ENCODE peak calls at places on chromosome 21, in seven cellular contexts. One of them, this sample, is unnamed.

GRCh38 chr21:36235058-36235582 is 78.5 kb downstream of the DOP1B start:
- DNase-seq in heart left ventricle: no peak
- DNase-seq in LoVo: peak; percentile 67
- DNase-seq in endothelial cell of umbilical vein: no peak
- DNase-seq in CD4-positive, alpha-beta memory T cell: no peak
- DNase-seq in NCI-H2029 treated with DMSO at 0.1 percent for 48 hours: no peak
- DNase-seq in activated T-helper 1 cell treated with Interleukin-2 at 50 U/mL for 16 hours: no peak
- DNase-seq in this sample: no peak

GRCh38 chr21:15560383-15561056 is 169.3 kb upstream of the USP25 start:
- DNase-seq in CD4-positive, alpha-beta memory T cell: no peak
- DNase-seq in LoVo: no peak
- DNase-seq in activated T-helper 1 cell treated with Interleukin-2 at 50 U/mL for 16 hours: no peak
- DNase-seq in endothelial cell of umbilical vein: no peak
- DNase-seq in NCI-H2029 treated with DMSO at 0.1 percent for 48 hours: no peak
- DNase-seq in heart left ventricle: no peak
- DNase-seq in this sample: no peak

GRCh38 chr21:42942244-42942643 is 16.8 kb upstream of the ERVH48-1 start:
- DNase-seq in NCI-H2029 treated with DMSO at 0.1 percent for 48 hours: no peak
- DNase-seq in activated T-helper 1 cell treated with Interleukin-2 at 50 U/mL for 16 hours: no peak
- DNase-seq in endothelial cell of umbilical vein: no peak
- DNase-seq in heart left ventricle: no peak
- DNase-seq in CD4-positive, alpha-beta memory T cell: no peak
- DNase-seq in LoVo: peak; percentile 21
- DNase-seq in this sample: no peak

GRCh38 chr21:44618504-44618903 is 6.6 kb downstream of the KRTAP10-8 start:
- DNase-seq in endothelial cell of umbilical vein: peak; percentile 7
- DNase-seq in heart left ventricle: peak; percentile 39
- DNase-seq in LoVo: peak; percentile 19
- DNase-seq in NCI-H2029 treated with DMSO at 0.1 percent for 48 hours: no peak
- DNase-seq in CD4-positive, alpha-beta memory T cell: no peak
- DNase-seq in activated T-helper 1 cell treated with Interleukin-2 at 50 U/mL for 16 hours: no peak
- DNase-seq in this sample: no peak

GRCh38 chr21:24583473-24583872 is 1023.8 kb downstream of the MRPL39 start:
- DNase-seq in heart left ventricle: no peak
- DNase-seq in CD4-positive, alpha-beta memory T cell: no peak
- DNase-seq in NCI-H2029 treated with DMSO at 0.1 percent for 48 hours: no peak
- DNase-seq in LoVo: no peak
- DNase-seq in activated T-helper 1 cell treated with Interleukin-2 at 50 U/mL for 16 hours: no peak
- DNase-seq in endothelial cell of umbilical vein: no peak
- DNase-seq in this sample: no peak

GRCh38 chr21:37503848-37504467 is 137.4 kb downstream of the DYRK1A start:
- DNase-seq in CD4-positive, alpha-beta memory T cell: no peak
- DNase-seq in NCI-H2029 treated with DMSO at 0.1 percent for 48 hours: no peak
- DNase-seq in activated T-helper 1 cell treated with Interleukin-2 at 50 U/mL for 16 hours: no peak
- DNase-seq in endothelial cell of umbilical vein: peak; percentile 72
- DNase-seq in heart left ventricle: no peak
- DNase-seq in LoVo: no peak
- DNase-seq in this sample: no peak

GRCh38 chr21:37868446-37868845 is 47.8 kb downstream of the KCNJ6 start:
- DNase-seq in LoVo: no peak
- DNase-seq in NCI-H2029 treated with DMSO at 0.1 percent for 48 hours: no peak
- DNase-seq in endothelial cell of umbilical vein: no peak
- DNase-seq in heart left ventricle: no peak
- DNase-seq in CD4-positive, alpha-beta memory T cell: no peak
- DNase-seq in activated T-helper 1 cell treated with Interleukin-2 at 50 U/mL for 16 hours: no peak
- DNase-seq in this sample: no peak

GRCh38 chr21:31902438-31902837 is 29.6 kb downstream of the HUNK start:
- DNase-seq in endothelial cell of umbilical vein: no peak
- DNase-seq in CD4-positive, alpha-beta memory T cell: no peak
- DNase-seq in activated T-helper 1 cell treated with Interleukin-2 at 50 U/mL for 16 hours: no peak
- DNase-seq in LoVo: no peak
- DNase-seq in heart left ventricle: no peak
- DNase-seq in NCI-H2029 treated with DMSO at 0.1 percent for 48 hours: no peak
- DNase-seq in this sample: no peak

GRCh38 chr21:44762221-44763049 is 39.2 kb downstream of the UBE2G2 start:
- DNase-seq in CD4-positive, alpha-beta memory T cell: no peak
- DNase-seq in heart left ventricle: no peak
- DNase-seq in NCI-H2029 treated with DMSO at 0.1 percent for 48 hours: no peak
- DNase-seq in endothelial cell of umbilical vein: no peak
- DNase-seq in LoVo: no peak
- DNase-seq in activated T-helper 1 cell treated with Interleukin-2 at 50 U/mL for 16 hours: no peak
- DNase-seq in this sample: no peak

GRCh38 chr21:26469789-26470188 is 103.3 kb downstream of the CYYR1 start:
- DNase-seq in CD4-positive, alpha-beta memory T cell: no peak
- DNase-seq in heart left ventricle: no peak
- DNase-seq in LoVo: no peak
- DNase-seq in activated T-helper 1 cell treated with Interleukin-2 at 50 U/mL for 16 hours: no peak
- DNase-seq in endothelial cell of umbilical vein: no peak
- DNase-seq in NCI-H2029 treated with DMSO at 0.1 percent for 48 hours: no peak
- DNase-seq in this sample: no peak

GRCh38 chr21:31354604-31355443 is 10.8 kb upstream of the TIAM1 start:
- DNase-seq in endothelial cell of umbilical vein: no peak
- DNase-seq in LoVo: peak; percentile 82
- DNase-seq in activated T-helper 1 cell treated with Interleukin-2 at 50 U/mL for 16 hours: peak; percentile 55
- DNase-seq in CD4-positive, alpha-beta memory T cell: peak; percentile 84
- DNase-seq in heart left ventricle: no peak
- DNase-seq in NCI-H2029 treated with DMSO at 0.1 percent for 48 hours: no peak
- DNase-seq in this sample: peak; percentile 70

GRCh38 chr21:29669416-29669815 is 270.4 kb downstream of the GRIK1 start:
- DNase-seq in activated T-helper 1 cell treated with Interleukin-2 at 50 U/mL for 16 hours: no peak
- DNase-seq in NCI-H2029 treated with DMSO at 0.1 percent for 48 hours: no peak
- DNase-seq in LoVo: no peak
- DNase-seq in heart left ventricle: no peak
- DNase-seq in CD4-positive, alpha-beta memory T cell: no peak
- DNase-seq in endothelial cell of umbilical vein: no peak
- DNase-seq in this sample: no peak

GRCh38 chr21:33762798-33763572 is 120.7 kb downstream of the ITSN1 start:
- DNase-seq in NCI-H2029 treated with DMSO at 0.1 percent for 48 hours: no peak
- DNase-seq in LoVo: no peak
- DNase-seq in endothelial cell of umbilical vein: peak; percentile 46
- DNase-seq in CD4-positive, alpha-beta memory T cell: no peak
- DNase-seq in activated T-helper 1 cell treated with Interleukin-2 at 50 U/mL for 16 hours: no peak
- DNase-seq in heart left ventricle: no peak
- DNase-seq in this sample: no peak

GRCh38 chr21:40019076-40019475 is 151.8 kb downstream of the PCP4 start:
- DNase-seq in activated T-helper 1 cell treated with Interleukin-2 at 50 U/mL for 16 hours: no peak
- DNase-seq in CD4-positive, alpha-beta memory T cell: no peak
- DNase-seq in NCI-H2029 treated with DMSO at 0.1 percent for 48 hours: no peak
- DNase-seq in LoVo: no peak
- DNase-seq in heart left ventricle: no peak
- DNase-seq in endothelial cell of umbilical vein: no peak
- DNase-seq in this sample: no peak

GRCh38 chr21:33169360-33169759 is 60.4 kb upstream of the IFNAR2 start:
- DNase-seq in heart left ventricle: no peak
- DNase-seq in LoVo: no peak
- DNase-seq in NCI-H2029 treated with DMSO at 0.1 percent for 48 hours: no peak
- DNase-seq in activated T-helper 1 cell treated with Interleukin-2 at 50 U/mL for 16 hours: no peak
- DNase-seq in CD4-positive, alpha-beta memory T cell: no peak
- DNase-seq in endothelial cell of umbilical vein: no peak
- DNase-seq in this sample: no peak

GRCh38 chr21:46457801-46458314 is 833 bp upstream of the DIP2A start:
- DNase-seq in CD4-positive, alpha-beta memory T cell: no peak
- DNase-seq in NCI-H2029 treated with DMSO at 0.1 percent for 48 hours: no peak
- DNase-seq in activated T-helper 1 cell treated with Interleukin-2 at 50 U/mL for 16 hours: no peak
- DNase-seq in endothelial cell of umbilical vein: peak; percentile 49
- DNase-seq in heart left ventricle: peak; percentile 44
- DNase-seq in LoVo: no peak
- DNase-seq in this sample: no peak

GRCh38 chr21:46160563-46161179 is 5.3 kb upstream of the FTCD start:
- DNase-seq in endothelial cell of umbilical vein: no peak
- DNase-seq in heart left ventricle: peak; percentile 5
- DNase-seq in CD4-positive, alpha-beta memory T cell: no peak
- DNase-seq in NCI-H2029 treated with DMSO at 0.1 percent for 48 hours: no peak
- DNase-seq in LoVo: no peak
- DNase-seq in activated T-helper 1 cell treated with Interleukin-2 at 50 U/mL for 16 hours: no peak
- DNase-seq in this sample: no peak

GRCh38 chr21:13827201-13827600 is 217.6 kb downstream of the POTED start:
- DNase-seq in LoVo: no peak
- DNase-seq in activated T-helper 1 cell treated with Interleukin-2 at 50 U/mL for 16 hours: no peak
- DNase-seq in heart left ventricle: no peak
- DNase-seq in CD4-positive, alpha-beta memory T cell: no peak
- DNase-seq in endothelial cell of umbilical vein: no peak
- DNase-seq in NCI-H2029 treated with DMSO at 0.1 percent for 48 hours: no peak
- DNase-seq in this sample: no peak

GRCh38 chr21:16942703-16943102 is 570.1 kb upstream of the CXADR start:
- DNase-seq in endothelial cell of umbilical vein: peak; percentile 26
- DNase-seq in LoVo: no peak
- DNase-seq in heart left ventricle: no peak
- DNase-seq in NCI-H2029 treated with DMSO at 0.1 percent for 48 hours: peak; percentile 23
- DNase-seq in CD4-positive, alpha-beta memory T cell: no peak
- DNase-seq in activated T-helper 1 cell treated with Interleukin-2 at 50 U/mL for 16 hours: no peak
- DNase-seq in this sample: no peak

GRCh38 chr21:25025596-25025995 is 581.7 kb downstream of the MRPL39 start:
- DNase-seq in activated T-helper 1 cell treated with Interleukin-2 at 50 U/mL for 16 hours: no peak
- DNase-seq in LoVo: no peak
- DNase-seq in NCI-H2029 treated with DMSO at 0.1 percent for 48 hours: no peak
- DNase-seq in heart left ventricle: no peak
- DNase-seq in endothelial cell of umbilical vein: no peak
- DNase-seq in CD4-positive, alpha-beta memory T cell: no peak
- DNase-seq in this sample: no peak

GRCh38 chr21:45818904-45819285 is 162.7 kb upstream of the COL6A1 start:
- DNase-seq in heart left ventricle: no peak
- DNase-seq in activated T-helper 1 cell treated with Interleukin-2 at 50 U/mL for 16 hours: peak; percentile 25
- DNase-seq in endothelial cell of umbilical vein: no peak
- DNase-seq in LoVo: no peak
- DNase-seq in NCI-H2029 treated with DMSO at 0.1 percent for 48 hours: no peak
- DNase-seq in CD4-positive, alpha-beta memory T cell: peak; percentile 22
- DNase-seq in this sample: peak; percentile 61

GRCh38 chr21:35438643-35439404 is 389.7 kb upstream of the RUNX1 start:
- DNase-seq in endothelial cell of umbilical vein: no peak
- DNase-seq in LoVo: peak; percentile 1
- DNase-seq in NCI-H2029 treated with DMSO at 0.1 percent for 48 hours: no peak
- DNase-seq in heart left ventricle: no peak
- DNase-seq in CD4-positive, alpha-beta memory T cell: no peak
- DNase-seq in activated T-helper 1 cell treated with Interleukin-2 at 50 U/mL for 16 hours: no peak
- DNase-seq in this sample: no peak

GRCh38 chr21:27423073-27423472 is 456.2 kb upstream of the ADAMTS5 start:
- DNase-seq in heart left ventricle: peak; percentile 53
- DNase-seq in LoVo: no peak
- DNase-seq in activated T-helper 1 cell treated with Interleukin-2 at 50 U/mL for 16 hours: no peak
- DNase-seq in CD4-positive, alpha-beta memory T cell: no peak
- DNase-seq in NCI-H2029 treated with DMSO at 0.1 percent for 48 hours: no peak
- DNase-seq in endothelial cell of umbilical vein: no peak
- DNase-seq in this sample: no peak

GRCh38 chr21:28256420-28256831 is 736.3 kb downstream of the LTN1 start:
- DNase-seq in activated T-helper 1 cell treated with Interleukin-2 at 50 U/mL for 16 hours: no peak
- DNase-seq in LoVo: peak; percentile 10
- DNase-seq in endothelial cell of umbilical vein: no peak
- DNase-seq in CD4-positive, alpha-beta memory T cell: no peak
- DNase-seq in NCI-H2029 treated with DMSO at 0.1 percent for 48 hours: no peak
- DNase-seq in heart left ventricle: no peak
- DNase-seq in this sample: no peak